ENCODE peak calls at places on chromosomes 2 and 18, in eight cellular contexts. U, W, A, P, D, H, G and B are unnamed samples. For H3K27me3, the result is how much of the 10 kb centered on the place peaks cover.

GRCh38 chr2:85733121-85733960 is 20.4 kb upstream of the ATOH8 start:
- DNase-seq in U (no peak), W (no peak), A (no peak), P (peak), D (no peak), H (no peak), G (no peak), B (peak)

GRCh38 chr2:239750045-239750835 is 274.9 kb downstream of the NDUFA10 start:
- DNase-seq in U (no peak), W (no peak), A (no peak), P (no peak), D (no peak), H (no peak), G (no peak), B (no peak)

GRCh38 chr18:25349926-25350560 is 1.9 kb downstream of the ZNF521 start:
- DNase-seq in U (peak), W (peak), A (no peak), P (peak), D (peak), H (no peak), G (no peak), B (no peak)

GRCh38 chr2:112001942-112002341 is 53.1 kb upstream of the TMEM87B start:
- DNase-seq in U (no peak), W (no peak), A (no peak), P (no peak), D (no peak), H (no peak), G (no peak), B (no peak)

GRCh38 chr2:220509921-220510320 is 882.5 kb downstream of the SLC4A3 start:
- DNase-seq in U (no peak), W (no peak), A (no peak), P (no peak), D (no peak), H (no peak), G (no peak), B (peak)

GRCh38 chr2:215441560-215442391 is 5.9 kb upstream of the FN1 start:
- DNase-seq in U (no peak), W (no peak), A (no peak), P (no peak), D (peak), H (no peak), G (no peak), B (no peak)

GRCh38 chr2:191869178-191869577 is 22.3 kb upstream of the CAVIN2 start:
- DNase-seq in U (no peak), W (no peak), A (no peak), P (no peak), D (peak), H (peak), G (no peak), B (peak)

GRCh38 chr2:231371430-231372054 is 24.0 kb upstream of the B3GNT7 start:
- DNase-seq in U (no peak), W (no peak), A (no peak), P (no peak), D (no peak), H (no peak), G (no peak), B (no peak)

GRCh38 chr2:68722712-68723111 is 11.9 kb upstream of the ARHGAP25 start:
- DNase-seq in U (no peak), W (no peak), A (no peak), P (no peak), D (peak), H (peak), G (no peak), B (no peak)

GRCh38 chr18:28794459-28795245 is 617.7 kb upstream of the CDH2 start:
- DNase-seq in U (no peak), W (no peak), A (no peak), P (no peak), D (peak), H (no peak), G (no peak), B (no peak)

GRCh38 chr18:62521588-62521987 is 1.2 kb upstream of the ZCCHC2 start:
- DNase-seq in U (no peak), W (no peak), A (no peak), P (no peak), D (no peak), H (no peak), G (no peak), B (no peak)

GRCh38 chr2:198499539-198499938 is 695.1 kb downstream of the PLCL1 start:
- DNase-seq in U (peak), W (peak), A (no peak), P (peak), D (peak), H (no peak), G (peak), B (no peak)

GRCh38 chr2:227595797-227596196 is 2.9 kb upstream of the SCYGR2 start:
- DNase-seq in U (no peak), W (no peak), A (no peak), P (no peak), D (no peak), H (no peak), G (no peak), B (no peak)

GRCh38 chr2:8477511-8478132 is 204.2 kb upstream of the ID2 start:
- DNase-seq in U (no peak), W (no peak), A (no peak), P (no peak), D (no peak), H (no peak), G (no peak), B (no peak)

GRCh38 chr2:24592436-24593100 is 101.5 kb downstream of the NCOA1 start:
- DNase-seq in U (no peak), W (no peak), A (no peak), P (no peak), D (no peak), H (no peak), G (no peak), B (no peak)

GRCh38 chr2:221641181-221641871 is 69.2 kb upstream of the EPHA4 start:
- DNase-seq in U (no peak), W (no peak), A (no peak), P (no peak), D (peak), H (no peak), G (no peak), B (no peak)

GRCh38 chr2:75175473-75175872 is 23.8 kb downstream of the TACR1 start:
- DNase-seq in U (no peak), W (no peak), A (no peak), P (no peak), D (no peak), H (no peak), G (no peak), B (no peak)

GRCh38 chr18:48955528-48956261 is 4.9 kb upstream of the SMAD7 start:
- DNase-seq in U (peak), W (peak), A (peak), P (peak), D (peak), H (no peak), G (peak), B (no peak)

GRCh38 chr2:6441800-6442199 is 423.9 kb downstream of the CMPK2 start:
- DNase-seq in U (no peak), W (no peak), A (no peak), P (no peak), D (no peak), H (no peak), G (no peak), B (peak)

GRCh38 chr2:197760293-197760657 is 24.8 kb downstream of the BOLL start:
- DNase-seq in U (peak), W (no peak), A (no peak), P (no peak), D (no peak), H (no peak), G (no peak), B (no peak)

GRCh38 chr2:156765043-156765442 is 328.9 kb downstream of the GPD2 start:
- DNase-seq in U (no peak), W (no peak), A (no peak), P (no peak), D (no peak), H (no peak), G (no peak), B (no peak)

GRCh38 chr2:216626875-216627245 is 6.4 kb upstream of the IGFBP2 start:
- DNase-seq in U (no peak), W (no peak), A (no peak), P (no peak), D (no peak), H (no peak), G (no peak), B (no peak)

GRCh38 chr18:4806342-4806741 is 351.2 kb upstream of the DLGAP1 start:
- DNase-seq in U (no peak), W (peak), A (peak), P (no peak), D (no peak), H (no peak), G (no peak), B (no peak)

GRCh38 chr18:43760010-43760409 is 482.7 kb upstream of the SYT4 start:
- DNase-seq in U (no peak), W (no peak), A (no peak), P (no peak), D (no peak), H (no peak), G (no peak), B (no peak)

GRCh38 chr18:33612632-33613031 is 34.6 kb downstream of the ASXL3 start:
- DNase-seq in U (no peak), W (no peak), A (no peak), P (no peak), D (no peak), H (no peak), G (no peak), B (no peak)

GRCh38 chr2:242059566-242059965 is 190.0 kb downstream of the RTP5 start:
- DNase-seq in U (no peak), W (no peak), A (no peak), P (no peak), D (no peak), H (no peak), G (no peak), B (no peak)

GRCh38 chr2:16773080-16773713 is 107.6 kb upstream of the CYRIA start:
- DNase-seq in U (peak), W (no peak), A (no peak), P (no peak), D (peak), H (peak), G (peak), B (peak)

GRCh38 chr2:98663521-98664090 is 55.2 kb downstream of the UNC50 start:
- DNase-seq in U (no peak), W (no peak), A (no peak), P (no peak), D (no peak), H (no peak), G (no peak), B (no peak)

GRCh38 chr2:96798733-96799622 is 17.1 kb upstream of the CNNM3 start:
- DNase-seq in U (no peak), W (peak), A (no peak), P (no peak), D (no peak), H (no peak), G (no peak), B (no peak)

GRCh38 chr2:214019973-214020345 is 390.9 kb upstream of the VWC2L start:
- DNase-seq in U (no peak), W (no peak), A (no peak), P (no peak), D (peak), H (no peak), G (no peak), B (no peak)

GRCh38 chr2:96960956-96961350 is 25.4 kb downstream of the FAM178B start:
- DNase-seq in U (no peak), W (no peak), A (no peak), P (no peak), D (no peak), H (no peak), G (no peak), B (no peak)

GRCh38 chr2:177573120-177573519 is 180.5 kb downstream of the AGPS start:
- DNase-seq in U (no peak), W (no peak), A (no peak), P (no peak), D (peak), H (no peak), G (no peak), B (no peak)

GRCh38 chr2:85312404-85312803 is 15.4 kb downstream of the TGOLN2 start:
- DNase-seq in U (no peak), W (no peak), A (no peak), P (no peak), D (peak), H (no peak), G (no peak), B (no peak)

GRCh38 chr2:122446761-122447160 is 691.3 kb downstream of the TSN start:
- DNase-seq in U (no peak), W (no peak), A (no peak), P (no peak), D (no peak), H (no peak), G (no peak), B (no peak)

GRCh38 chr2:200300065-200300464 is 6.4 kb upstream of the SPATS2L start:
- DNase-seq in U (no peak), W (no peak), A (no peak), P (no peak), D (no peak), H (no peak), G (no peak), B (no peak)

GRCh38 chr2:151238527-151239487 is 22.9 kb downstream of the RBM43 start:
- DNase-seq in U (peak), W (peak), A (no peak), P (peak), D (peak), H (peak), G (peak), B (peak)

GRCh38 chr18:42363446-42363845 is 408.4 kb downstream of the PIK3C3 start:
- DNase-seq in U (no peak), W (no peak), A (no peak), P (no peak), D (no peak), H (no peak), G (no peak), B (peak)

GRCh38 chr18:47413327-47413726 is 161.9 kb upstream of the SKOR2 start:
- DNase-seq in U (no peak), W (no peak), A (no peak), P (no peak), D (no peak), H (no peak), G (peak), B (no peak)

GRCh38 chr2:47310801-47311560 is 92.0 kb upstream of the MSH2 start:
- DNase-seq in U (peak), W (no peak), A (peak), P (peak), D (no peak), H (no peak), G (peak), B (no peak)

DNA sequence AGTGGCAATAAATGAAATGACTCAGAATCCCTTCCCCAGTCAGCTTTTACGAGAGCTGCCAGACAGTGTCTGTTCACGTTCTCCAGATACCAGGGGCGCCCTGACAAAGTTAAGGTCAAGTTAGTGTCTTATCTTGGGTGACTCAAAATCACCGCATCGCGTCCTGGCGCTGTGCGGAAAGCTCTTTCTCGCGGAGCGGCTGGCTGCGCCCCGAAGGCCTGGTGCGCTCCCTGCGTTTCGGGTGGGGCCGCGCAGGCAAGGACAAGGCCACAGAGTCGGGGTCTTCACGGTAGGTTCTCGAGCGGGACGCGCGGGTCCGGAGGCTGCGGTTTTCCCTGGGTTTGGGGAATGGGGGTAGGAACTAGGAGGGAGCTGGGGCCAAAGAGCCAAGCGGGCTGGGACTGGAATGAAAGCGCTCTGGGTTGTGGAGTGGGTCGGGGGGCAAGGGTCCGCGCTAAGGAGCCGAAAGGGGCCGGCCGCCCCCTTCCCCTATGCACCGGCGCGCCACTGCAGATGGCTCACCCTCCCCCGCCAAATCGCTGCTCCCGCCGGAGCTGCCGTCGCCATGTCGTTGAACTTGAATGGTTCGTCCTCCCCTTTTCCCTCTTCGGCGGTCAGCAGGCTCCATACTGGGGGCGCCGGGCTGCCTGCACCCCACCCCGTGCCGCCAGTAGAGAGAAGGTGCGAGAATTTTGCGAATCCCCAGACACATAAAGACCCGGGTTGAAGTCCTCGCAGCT is 2.6 kb upstream of the HOXD11 start:
- DNase-seq in U (no peak), W (peak), A (no peak), P (no peak), D (peak), H (no peak), G (no peak), B (no peak)
- H3K27me3 ChIP-seq in U (half or more), W (under half), A (under half), P (half or more), D (under half), H (under half), G (under half), B (half or more)

GRCh38 chr2:55159752-55160151 is 72.3 kb downstream of the CLHC1 start:
- DNase-seq in U (no peak), W (no peak), A (no peak), P (no peak), D (no peak), H (no peak), G (no peak), B (no peak)

GRCh38 chr2:55157474-55157884 is 74.6 kb downstream of the CLHC1 start:
- DNase-seq in U (no peak), W (no peak), A (no peak), P (no peak), D (peak), H (peak), G (peak), B (no peak)

GRCh38 chr2:55159037-55159651 is 72.9 kb downstream of the CLHC1 start:
- DNase-seq in U (peak), W (peak), A (no peak), P (peak), D (no peak), H (peak), G (peak), B (no peak)

GRCh38 chr2:55156326-55156725 is 75.8 kb downstream of the CLHC1 start:
- DNase-seq in U (no peak), W (no peak), A (no peak), P (no peak), D (peak), H (no peak), G (no peak), B (no peak)

GRCh38 chr2:55158111-55158814 is 73.8 kb downstream of the CLHC1 start:
- DNase-seq in U (no peak), W (no peak), A (no peak), P (no peak), D (no peak), H (peak), G (peak), B (no peak)
- H3K27ac ChIP-seq in U (no peak), W (peak), A (peak), P (peak), D (peak), H (peak), G (no peak), B (no peak)

DNA sequence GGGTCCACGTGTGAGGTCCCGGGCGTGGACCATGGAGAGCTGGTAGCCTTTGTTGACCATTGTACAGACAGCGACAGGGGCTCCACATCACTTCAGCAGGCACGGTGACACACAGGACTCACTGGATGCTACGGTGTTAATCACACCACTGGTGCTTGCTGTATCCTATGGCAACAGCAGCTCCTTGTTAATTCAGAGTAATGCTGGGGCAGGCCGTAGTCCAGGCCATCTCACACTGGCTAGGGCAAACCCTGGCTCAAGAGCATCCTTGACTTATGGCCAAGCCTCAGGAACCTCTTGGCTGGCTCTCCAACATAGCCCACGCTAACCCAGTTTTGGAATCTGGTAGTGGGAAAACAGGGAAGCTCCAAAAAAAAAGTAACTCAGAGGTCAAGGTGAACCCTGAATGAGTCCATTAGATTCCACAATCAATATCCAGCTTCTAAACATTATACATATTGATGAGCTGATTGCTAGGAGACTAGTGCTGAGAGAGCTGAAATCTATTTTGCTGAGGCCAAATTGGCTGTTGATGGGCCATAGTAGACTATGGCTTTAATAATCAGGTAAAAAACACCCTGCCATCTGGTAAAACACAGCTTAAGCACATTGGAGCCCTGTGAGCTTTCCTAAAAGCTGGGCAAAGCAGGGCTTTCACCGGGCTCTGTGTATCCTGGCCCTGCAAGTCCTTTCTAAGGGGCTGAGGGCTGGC is 253.6 kb downstream of the PRKCE start:
- DNase-seq in U (no peak), W (no peak), A (no peak), P (no peak), D (peak), H (no peak), G (no peak), B (peak)
- H3K27me3 ChIP-seq in U (under half), W (under half), A (under half), P (under half), D (under half), H (under half), G (under half), B (under half)

GRCh38 chr2:209425082-209426071 is 1.5 kb downstream of the MAP2 start:
- DNase-seq in U (peak), W (peak), A (no peak), P (no peak), D (peak), H (no peak), G (peak), B (peak)

GRCh38 chr2:209426432-209426831 is 2.6 kb downstream of the MAP2 start:
- DNase-seq in U (no peak), W (no peak), A (no peak), P (no peak), D (no peak), H (no peak), G (peak), B (no peak)

GRCh38 chr2:209423562-209424541 is at the start of gene MAP2:
- DNase-seq in U (peak), W (peak), A (peak), P (peak), D (peak), H (peak), G (peak), B (peak)

GRCh38 chr2:209416913-209417312 is 6.9 kb upstream of the MAP2 start:
- DNase-seq in U (no peak), W (no peak), A (no peak), P (no peak), D (no peak), H (no peak), G (no peak), B (no peak)

GRCh38 chr2:209422191-209422754 is 1.6 kb upstream of the MAP2 start:
- DNase-seq in U (no peak), W (no peak), A (no peak), P (peak), D (peak), H (no peak), G (no peak), B (no peak)
- H3K27ac ChIP-seq in U (no peak), W (no peak), A (no peak), P (no peak), D (no peak), H (no peak), G (no peak), B (no peak)

GRCh38 chr2:176173679-176174381 is 14.6 kb upstream of the HOXD1 start:
- DNase-seq in U (no peak), W (no peak), A (no peak), P (no peak), D (no peak), H (no peak), G (no peak), B (no peak)
- H3K27me3 ChIP-seq in U (half or more), W (under half), A (under half), P (under half), D (under half), H (half or more), G (under half), B (half or more)

GRCh38 chr2:210399440-210400041 is 77.0 kb downstream of the LANCL1 start:
- DNase-seq in U (no peak), W (no peak), A (no peak), P (no peak), D (peak), H (no peak), G (no peak), B (no peak)
- H3K27ac ChIP-seq in U (no peak), W (no peak), A (no peak), P (no peak), D (no peak), H (no peak), G (no peak), B (no peak)

GRCh38 chr18:76126327-76126726 is 368.7 kb downstream of the ZNF516 start:
- DNase-seq in U (peak), W (no peak), A (no peak), P (no peak), D (no peak), H (no peak), G (no peak), B (peak)
- H3K27me3 ChIP-seq in U (under half), W (under half), A (under half), P (under half), D (under half), H (under half), G (under half), B (under half)